ENCODE peak calls at places on chromosome 13, in seven cellular contexts. One of them, this sample, is unnamed.

GRCh38 chr13:39779337-39780270 is 124.1 kb downstream of the COG6 start:
- DNase-seq in memory B cell: no peak
- DNase-seq in brain microvascular endothelial cell: peak; percentile 80
- DNase-seq in stimulated activated CD8-positive, alpha-beta memory T cell treated with anti-CD3 and anti-CD28 coated beads, Interleukin-7, amount 100 ng/mL, for 1 hour: no peak
- DNase-seq in activated naive CD4-positive, alpha-beta T cell treated with anti-CD3 and anti-CD28 coated beads for 36 hours: peak; percentile 70
- DNase-seq in iris pigment epithelial cell: peak; percentile 79
- DNase-seq in RWPE1: no peak
- DNase-seq in this sample: no peak

GRCh38 chr13:111050539-111050879 is 64.6 kb upstream of the ARHGEF7 start:
- DNase-seq in memory B cell: no peak
- DNase-seq in brain microvascular endothelial cell: no peak
- DNase-seq in stimulated activated CD8-positive, alpha-beta memory T cell treated with anti-CD3 and anti-CD28 coated beads, Interleukin-7, amount 100 ng/mL, for 1 hour: no peak
- DNase-seq in activated naive CD4-positive, alpha-beta T cell treated with anti-CD3 and anti-CD28 coated beads for 36 hours: no peak
- DNase-seq in iris pigment epithelial cell: no peak
- DNase-seq in RWPE1: no peak
- DNase-seq in this sample: no peak

GRCh38 chr13:30551194-30551593 is 66.5 kb upstream of the USPL1 start:
- DNase-seq in memory B cell: no peak
- DNase-seq in brain microvascular endothelial cell: no peak
- DNase-seq in stimulated activated CD8-positive, alpha-beta memory T cell treated with anti-CD3 and anti-CD28 coated beads, Interleukin-7, amount 100 ng/mL, for 1 hour: no peak
- DNase-seq in activated naive CD4-positive, alpha-beta T cell treated with anti-CD3 and anti-CD28 coated beads for 36 hours: peak; percentile 30
- DNase-seq in iris pigment epithelial cell: peak; percentile 44
- DNase-seq in RWPE1: peak; percentile 20
- DNase-seq in this sample: peak; percentile 12

GRCh38 chr13:105929486-105929885 is 606.0 kb downstream of the EFNB2 start:
- DNase-seq in memory B cell: no peak
- DNase-seq in brain microvascular endothelial cell: no peak
- DNase-seq in stimulated activated CD8-positive, alpha-beta memory T cell treated with anti-CD3 and anti-CD28 coated beads, Interleukin-7, amount 100 ng/mL, for 1 hour: no peak
- DNase-seq in activated naive CD4-positive, alpha-beta T cell treated with anti-CD3 and anti-CD28 coated beads for 36 hours: no peak
- DNase-seq in iris pigment epithelial cell: peak; percentile 38
- DNase-seq in RWPE1: no peak
- DNase-seq in this sample: no peak

GRCh38 chr13:113491418-113491883 is 940 bp upstream of the DCUN1D2 start:
- DNase-seq in memory B cell: no peak
- DNase-seq in brain microvascular endothelial cell: no peak
- DNase-seq in stimulated activated CD8-positive, alpha-beta memory T cell treated with anti-CD3 and anti-CD28 coated beads, Interleukin-7, amount 100 ng/mL, for 1 hour: no peak
- DNase-seq in activated naive CD4-positive, alpha-beta T cell treated with anti-CD3 and anti-CD28 coated beads for 36 hours: no peak
- DNase-seq in iris pigment epithelial cell: peak; percentile 41
- DNase-seq in RWPE1: peak; percentile 41
- DNase-seq in this sample: no peak

GRCh38 chr13:71605744-71606143 is 261.3 kb downstream of the DACH1 start:
- DNase-seq in memory B cell: no peak
- DNase-seq in brain microvascular endothelial cell: no peak
- DNase-seq in stimulated activated CD8-positive, alpha-beta memory T cell treated with anti-CD3 and anti-CD28 coated beads, Interleukin-7, amount 100 ng/mL, for 1 hour: no peak
- DNase-seq in activated naive CD4-positive, alpha-beta T cell treated with anti-CD3 and anti-CD28 coated beads for 36 hours: no peak
- DNase-seq in iris pigment epithelial cell: no peak
- DNase-seq in RWPE1: no peak
- DNase-seq in this sample: no peak

GRCh38 chr13:48123827-48124226 is 28.9 kb upstream of the MED4 start:
- DNase-seq in memory B cell: no peak
- DNase-seq in brain microvascular endothelial cell: no peak
- DNase-seq in stimulated activated CD8-positive, alpha-beta memory T cell treated with anti-CD3 and anti-CD28 coated beads, Interleukin-7, amount 100 ng/mL, for 1 hour: no peak
- DNase-seq in activated naive CD4-positive, alpha-beta T cell treated with anti-CD3 and anti-CD28 coated beads for 36 hours: no peak
- DNase-seq in iris pigment epithelial cell: no peak
- DNase-seq in RWPE1: peak; percentile 9
- DNase-seq in this sample: no peak

GRCh38 chr13:110540871-110541525 is 20.5 kb downstream of the RAB20 start:
- DNase-seq in memory B cell: no peak
- DNase-seq in brain microvascular endothelial cell: no peak
- DNase-seq in stimulated activated CD8-positive, alpha-beta memory T cell treated with anti-CD3 and anti-CD28 coated beads, Interleukin-7, amount 100 ng/mL, for 1 hour: no peak
- DNase-seq in activated naive CD4-positive, alpha-beta T cell treated with anti-CD3 and anti-CD28 coated beads for 36 hours: no peak
- DNase-seq in iris pigment epithelial cell: no peak
- DNase-seq in RWPE1: no peak
- DNase-seq in this sample: no peak

GRCh38 chr13:30581582-30581981 is 36.1 kb upstream of the USPL1 start:
- DNase-seq in memory B cell: no peak
- DNase-seq in brain microvascular endothelial cell: no peak
- DNase-seq in stimulated activated CD8-positive, alpha-beta memory T cell treated with anti-CD3 and anti-CD28 coated beads, Interleukin-7, amount 100 ng/mL, for 1 hour: no peak
- DNase-seq in activated naive CD4-positive, alpha-beta T cell treated with anti-CD3 and anti-CD28 coated beads for 36 hours: peak; percentile 26
- DNase-seq in iris pigment epithelial cell: peak; percentile 46
- DNase-seq in RWPE1: peak; percentile 18
- DNase-seq in this sample: no peak

GRCh38 chr13:99688776-99689175 is 187.5 kb downstream of the TM9SF2 start:
- DNase-seq in memory B cell: no peak
- DNase-seq in brain microvascular endothelial cell: no peak
- DNase-seq in stimulated activated CD8-positive, alpha-beta memory T cell treated with anti-CD3 and anti-CD28 coated beads, Interleukin-7, amount 100 ng/mL, for 1 hour: no peak
- DNase-seq in activated naive CD4-positive, alpha-beta T cell treated with anti-CD3 and anti-CD28 coated beads for 36 hours: no peak
- DNase-seq in iris pigment epithelial cell: no peak
- DNase-seq in RWPE1: no peak
- DNase-seq in this sample: no peak

GRCh38 chr13:32530841-32531253 is 7.7 kb downstream of the N4BP2L2 start:
- DNase-seq in memory B cell: no peak
- DNase-seq in brain microvascular endothelial cell: peak; percentile 54
- DNase-seq in stimulated activated CD8-positive, alpha-beta memory T cell treated with anti-CD3 and anti-CD28 coated beads, Interleukin-7, amount 100 ng/mL, for 1 hour: no peak
- DNase-seq in activated naive CD4-positive, alpha-beta T cell treated with anti-CD3 and anti-CD28 coated beads for 36 hours: no peak
- DNase-seq in iris pigment epithelial cell: peak; percentile 89
- DNase-seq in RWPE1: no peak
- DNase-seq in this sample: peak; percentile 17

GRCh38 chr13:76025392-76025791 is 389.3 kb downstream of the LMO7 start:
- DNase-seq in memory B cell: no peak
- DNase-seq in brain microvascular endothelial cell: no peak
- DNase-seq in stimulated activated CD8-positive, alpha-beta memory T cell treated with anti-CD3 and anti-CD28 coated beads, Interleukin-7, amount 100 ng/mL, for 1 hour: no peak
- DNase-seq in activated naive CD4-positive, alpha-beta T cell treated with anti-CD3 and anti-CD28 coated beads for 36 hours: no peak
- DNase-seq in iris pigment epithelial cell: no peak
- DNase-seq in RWPE1: no peak
- DNase-seq in this sample: no peak

GRCh38 chr13:48636550-48636949 is 17.2 kb upstream of the CYSLTR2 start:
- DNase-seq in memory B cell: no peak
- DNase-seq in brain microvascular endothelial cell: peak; percentile 88
- DNase-seq in stimulated activated CD8-positive, alpha-beta memory T cell treated with anti-CD3 and anti-CD28 coated beads, Interleukin-7, amount 100 ng/mL, for 1 hour: no peak
- DNase-seq in activated naive CD4-positive, alpha-beta T cell treated with anti-CD3 and anti-CD28 coated beads for 36 hours: no peak
- DNase-seq in iris pigment epithelial cell: peak; percentile 96
- DNase-seq in RWPE1: no peak
- DNase-seq in this sample: peak; percentile 58

GRCh38 chr13:86567119-86567518 is 767.9 kb upstream of the SLITRK6 start:
- DNase-seq in memory B cell: no peak
- DNase-seq in brain microvascular endothelial cell: no peak
- DNase-seq in stimulated activated CD8-positive, alpha-beta memory T cell treated with anti-CD3 and anti-CD28 coated beads, Interleukin-7, amount 100 ng/mL, for 1 hour: no peak
- DNase-seq in activated naive CD4-positive, alpha-beta T cell treated with anti-CD3 and anti-CD28 coated beads for 36 hours: no peak
- DNase-seq in iris pigment epithelial cell: no peak
- DNase-seq in RWPE1: no peak
- DNase-seq in this sample: no peak

GRCh38 chr13:20544186-20544914 is 18.7 kb upstream of the CRYL1 start:
- DNase-seq in memory B cell: peak; percentile 20
- DNase-seq in brain microvascular endothelial cell: no peak
- DNase-seq in stimulated activated CD8-positive, alpha-beta memory T cell treated with anti-CD3 and anti-CD28 coated beads, Interleukin-7, amount 100 ng/mL, for 1 hour: no peak
- DNase-seq in activated naive CD4-positive, alpha-beta T cell treated with anti-CD3 and anti-CD28 coated beads for 36 hours: no peak
- DNase-seq in iris pigment epithelial cell: no peak
- DNase-seq in RWPE1: no peak
- DNase-seq in this sample: no peak

GRCh38 chr13:91381371-91381770 is 17.1 kb upstream of the GPC5 start:
- DNase-seq in memory B cell: no peak
- DNase-seq in brain microvascular endothelial cell: peak; percentile 11
- DNase-seq in stimulated activated CD8-positive, alpha-beta memory T cell treated with anti-CD3 and anti-CD28 coated beads, Interleukin-7, amount 100 ng/mL, for 1 hour: no peak
- DNase-seq in activated naive CD4-positive, alpha-beta T cell treated with anti-CD3 and anti-CD28 coated beads for 36 hours: peak; percentile 21
- DNase-seq in iris pigment epithelial cell: peak; percentile 12
- DNase-seq in RWPE1: no peak
- DNase-seq in this sample: peak; percentile 23

GRCh38 chr13:51714663-51715168 is 89.2 kb downstream of the DHRS12 start:
- DNase-seq in memory B cell: no peak
- DNase-seq in brain microvascular endothelial cell: peak; percentile 77
- DNase-seq in stimulated activated CD8-positive, alpha-beta memory T cell treated with anti-CD3 and anti-CD28 coated beads, Interleukin-7, amount 100 ng/mL, for 1 hour: no peak
- DNase-seq in activated naive CD4-positive, alpha-beta T cell treated with anti-CD3 and anti-CD28 coated beads for 36 hours: no peak
- DNase-seq in iris pigment epithelial cell: peak; percentile 85
- DNase-seq in RWPE1: peak; percentile 36
- DNase-seq in this sample: peak; percentile 6

GRCh38 chr13:41751277-41751676 is 209.6 kb downstream of the VWA8 start:
- DNase-seq in memory B cell: no peak
- DNase-seq in brain microvascular endothelial cell: peak; percentile 59
- DNase-seq in stimulated activated CD8-positive, alpha-beta memory T cell treated with anti-CD3 and anti-CD28 coated beads, Interleukin-7, amount 100 ng/mL, for 1 hour: no peak
- DNase-seq in activated naive CD4-positive, alpha-beta T cell treated with anti-CD3 and anti-CD28 coated beads for 36 hours: no peak
- DNase-seq in iris pigment epithelial cell: peak; percentile 78
- DNase-seq in RWPE1: no peak
- DNase-seq in this sample: no peak

This sample was measured in kidney glomerular epithelial cell.